ENCODE peak calls at places on chromosomes 12 and 14, in ten cellular contexts. U is foreskin fibroblast; O is NCI-H1417; M is cerebellar cortex; B is iPS-NIHi11; Z is RPMI7951; N is endothelial cell; F is central memory CD4-positive, alpha-beta T cell; H is NCI-H2081; Y is smooth muscle cell of the brain vasculature. C is an unnamed sample.

GRCh38 chr14:102530828-102531478 is 21.4 kb upstream of the ANKRD9 start:
- DNase-seq in U (peak), O (no peak), M (no peak), B (no peak), Z (no peak), N (no peak), F (no peak), H (no peak), Y (no peak), C (no peak)

GRCh38 chr14:104252256-104253215 is 114.1 kb downstream of the KIF26A start:
- DNase-seq in U (no peak), O (no peak), M (no peak), B (no peak), Z (no peak), N (no peak), F (no peak), H (no peak), Y (no peak), C (no peak)

GRCh38 chr14:54549862-54550261 is 17.1 kb upstream of the SAMD4A start:
- DNase-seq in U (peak), O (no peak), M (no peak), B (peak), Z (peak), N (peak), F (no peak), H (no peak), Y (no peak), C (no peak)

GRCh38 chr12:104303538-104304151 is at the start of gene EID3:
- DNase-seq in U (peak), O (no peak), M (peak), B (peak), Z (no peak), N (peak), F (peak), H (no peak), Y (no peak), C (no peak)

GRCh38 chr14:103719766-103720165 is 4.2 kb downstream of the ZFYVE21 start:
- DNase-seq in U (no peak), O (no peak), M (no peak), B (no peak), Z (no peak), N (no peak), F (no peak), H (no peak), Y (no peak), C (no peak)

GRCh38 chr14:60250318-60251035 is 1.5 kb downstream of the PPM1A start:
- DNase-seq in U (peak), O (no peak), M (peak), B (no peak), Z (peak), N (peak), F (no peak), H (peak), Y (no peak), C (peak)

GRCh38 chr12:998020-998874 is 7.2 kb downstream of the ERC1 start:
- DNase-seq in U (no peak), O (no peak), M (peak), B (no peak), Z (no peak), N (no peak), F (no peak), H (no peak), Y (no peak), C (no peak)

GRCh38 chr14:51441001-51441400 is 201.0 kb downstream of the TMX1 start:
- DNase-seq in U (peak), O (no peak), M (no peak), B (no peak), Z (peak), N (no peak), F (no peak), H (no peak), Y (no peak), C (no peak)

GRCh38 chr14:76780875-76781647 is 19.8 kb downstream of the VASH1 start:
- DNase-seq in U (peak), O (no peak), M (peak), B (no peak), Z (peak), N (no peak), F (no peak), H (no peak), Y (no peak), C (no peak)